ENCODE peak calls at places on chromosomes 5 and 9, in seven cellular contexts. D is NCI-H2107; M is A549; Z is cardiac muscle cell; K is GM03348; S is naive thymus-derived CD8-positive, alpha-beta T cell; I is CD4-positive, CD25-positive, alpha-beta regulatory T cell. P is an unnamed sample.

GRCh38 chr5:35228304-35228703 is 2.0 kb downstream of the PRLR start:
- DNase-seq in Z (no peak), M (no peak), K (no peak), S (no peak), I (no peak), D (no peak), P (no peak)

GRCh38 chr9:89465726-89466308 is 32.1 kb downstream of the SEMA4D start:
- DNase-seq in M (no peak), Z (no peak), K (no peak), D (no peak), I (no peak), S (no peak), P (no peak)

GRCh38 chr5:107936532-107936931 is 265.8 kb upstream of the EFNA5 start:
- DNase-seq in M (no peak), S (no peak), K (no peak), I (no peak), D (no peak), Z (no peak), P (no peak)

GRCh38 chr9:81683214-81683613 is 6.1 kb downstream of the TLE1 start:
- DNase-seq in S (no peak), K (no peak), I (no peak), D (no peak), Z (no peak), M (no peak), P (no peak)

GRCh38 chr9:16585571-16585970 is 284.9 kb downstream of the BNC2 start:
- DNase-seq in D (no peak), M (no peak), Z (no peak), S (no peak), K (no peak), I (no peak), P (no peak)

GRCh38 chr5:66010476-66010875 is 84.1 kb downstream of the ERBIN start:
- DNase-seq in K (no peak), S (no peak), M (no peak), I (peak), Z (no peak), D (no peak), P (no peak)

GRCh38 chr5:98349251-98349989 is 424.0 kb upstream of the RGMB start:
- DNase-seq in Z (no peak), I (no peak), D (no peak), M (no peak), K (peak), S (no peak), P (peak)

GRCh38 chr5:126808619-126809018 is 31.7 kb downstream of the LMNB1 start:
- DNase-seq in M (peak), I (peak), Z (peak), D (no peak), K (peak), S (no peak), P (peak)

GRCh38 chr5:14490309-14490711 is 91.3 kb upstream of the OTULINL start:
- DNase-seq in S (no peak), I (no peak), Z (no peak), K (no peak), M (no peak), D (no peak), P (no peak)

GRCh38 chr5:14439087-14439841 is 142.3 kb upstream of the OTULINL start:
- DNase-seq in Z (no peak), K (no peak), D (no peak), M (no peak), S (no peak), I (no peak), P (no peak)

GRCh38 chr5:20554001-20554400 is 566.0 kb upstream of the CDH18 start:
- DNase-seq in K (no peak), S (no peak), D (no peak), I (no peak), Z (no peak), M (no peak), P (no peak)

GRCh38 chr5:123696948-123697347 is 185.0 kb downstream of the CSNK1G3 start:
- DNase-seq in M (no peak), K (peak), D (no peak), Z (peak), S (no peak), I (no peak), P (no peak)

GRCh38 chr9:127858041-127858512 is 3.6 kb upstream of the ENG start:
- DNase-seq in D (no peak), Z (no peak), K (no peak), I (no peak), M (no peak), S (no peak), P (no peak)

P was measured in H4.